ENCODE peak calls at places on chromosomes 16 and 17, in five cellular contexts. P, Y, B, E and J are unnamed samples.

GRCh38 chr16:27463741-27464662 is 62.0 kb downstream of the IL21R start:
- DNase-seq in P (no peak), Y (no peak), B (no peak), E (no peak), J (peak)

GRCh38 chr16:46573008-46573833 is 48.0 kb downstream of the SHCBP1 start:
- DNase-seq in P (no peak), Y (no peak), B (peak), E (no peak), J (peak)

GRCh38 chr17:57420674-57421392 is 164.5 kb downstream of the MSI2 start:
- DNase-seq in P (no peak), Y (no peak), B (no peak), E (no peak), J (no peak)

GRCh38 chr16:79134300-79134699 is 466.2 kb downstream of the MAF start:
- DNase-seq in P (no peak), Y (no peak), B (no peak), E (no peak), J (no peak)

GRCh38 chr17:57097832-57098421 is 12.9 kb downstream of the AKAP1 start:
- DNase-seq in P (peak), Y (no peak), B (no peak), E (no peak), J (no peak)

GRCh38 chr17:75738218-75738802 is 17.1 kb downstream of the ITGB4 start:
- DNase-seq in P (no peak), Y (no peak), B (peak), E (no peak), J (peak)

GRCh38 chr17:3695129-3695722 is 729 bp downstream of the P2RX5 start:
- DNase-seq in P (no peak), Y (no peak), B (peak), E (no peak), J (peak)

GRCh38 chr17:41464682-41465081 is 2.5 kb downstream of the KRT32 start:
- DNase-seq in P (peak), Y (no peak), B (no peak), E (peak), J (no peak)

GRCh38 chr17:385195-385835 is 32.7 kb upstream of the RPH3AL start:
- DNase-seq in P (no peak), Y (no peak), B (peak), E (no peak), J (peak)

GRCh38 chr17:38419508-38419981 is 8.7 kb upstream of the ARHGAP23 start:
- DNase-seq in P (no peak), Y (no peak), B (no peak), E (no peak), J (no peak)

GRCh38 chr17:18958611-18959010 is 6.6 kb downstream of the SLC5A10 start:
- DNase-seq in P (no peak), Y (no peak), B (no peak), E (no peak), J (no peak)

GRCh38 chr17:75060434-75061054 is 13.5 kb downstream of the KCTD2 start:
- DNase-seq in P (no peak), Y (no peak), B (no peak), E (no peak), J (no peak)

GRCh38 chr17:82188001-82188961 is 24.4 kb downstream of the CCDC57 start:
- DNase-seq in P (no peak), Y (no peak), B (no peak), E (no peak), J (no peak)

GRCh38 chr16:1414532-1415265 is at the start of gene UNKL:
- DNase-seq in P (no peak), Y (peak), B (peak), E (peak), J (peak)

GRCh38 chr17:57544834-57545463 is 200.2 kb downstream of the CCDC182 start:
- DNase-seq in P (no peak), Y (no peak), B (no peak), E (no peak), J (no peak)

GRCh38 chr16:67647681-67648080 is 2.7 kb downstream of the CARMIL2 start:
- DNase-seq in P (no peak), Y (no peak), B (peak), E (no peak), J (no peak)

GRCh38 chr17:82294086-82294773 is 20.7 kb upstream of the CSNK1D start:
- DNase-seq in P (no peak), Y (no peak), B (no peak), E (no peak), J (no peak)

GRCh38 chr17:67532326-67532871 is 155.3 kb downstream of the PITPNC1 start:
- DNase-seq in P (no peak), Y (no peak), B (no peak), E (no peak), J (no peak)

GRCh38 chr17:79627766-79628690 is 17.2 kb upstream of the RBFOX3 start:
- DNase-seq in P (no peak), Y (no peak), B (no peak), E (peak), J (no peak)

GRCh38 chr17:181213-182163 is at the start of gene DOC2B:
- DNase-seq in P (no peak), Y (peak), B (no peak), E (no peak), J (peak)

GRCh38 chr17:71447644-71448043 is 673.2 kb upstream of the SOX9 start:
- DNase-seq in P (no peak), Y (no peak), B (no peak), E (no peak), J (no peak)

GRCh38 chr17:34398990-34399389 is 36.0 kb upstream of the CCL1 start:
- DNase-seq in P (no peak), Y (no peak), B (no peak), E (no peak), J (no peak)

GRCh38 chr17:3739422-3740124 is 15.9 kb downstream of the HASPIN start:
- DNase-seq in P (no peak), Y (no peak), B (no peak), E (no peak), J (no peak)

GRCh38 chr17:50911450-50911849 is 45.3 kb upstream of the TOB1 start:
- DNase-seq in P (no peak), Y (no peak), B (no peak), E (no peak), J (no peak)

GRCh38 chr17:50909765-50910661 is 43.9 kb upstream of the TOB1 start:
- DNase-seq in P (no peak), Y (no peak), B (no peak), E (no peak), J (peak)

GRCh38 chr17:50906443-50906842 is 40.3 kb upstream of the TOB1 start:
- DNase-seq in P (no peak), Y (no peak), B (no peak), E (no peak), J (no peak)

GRCh38 chr17:50908140-50908859 is 42.1 kb upstream of the TOB1 start:
- DNase-seq in P (no peak), Y (no peak), B (no peak), E (no peak), J (no peak)

DNA sequence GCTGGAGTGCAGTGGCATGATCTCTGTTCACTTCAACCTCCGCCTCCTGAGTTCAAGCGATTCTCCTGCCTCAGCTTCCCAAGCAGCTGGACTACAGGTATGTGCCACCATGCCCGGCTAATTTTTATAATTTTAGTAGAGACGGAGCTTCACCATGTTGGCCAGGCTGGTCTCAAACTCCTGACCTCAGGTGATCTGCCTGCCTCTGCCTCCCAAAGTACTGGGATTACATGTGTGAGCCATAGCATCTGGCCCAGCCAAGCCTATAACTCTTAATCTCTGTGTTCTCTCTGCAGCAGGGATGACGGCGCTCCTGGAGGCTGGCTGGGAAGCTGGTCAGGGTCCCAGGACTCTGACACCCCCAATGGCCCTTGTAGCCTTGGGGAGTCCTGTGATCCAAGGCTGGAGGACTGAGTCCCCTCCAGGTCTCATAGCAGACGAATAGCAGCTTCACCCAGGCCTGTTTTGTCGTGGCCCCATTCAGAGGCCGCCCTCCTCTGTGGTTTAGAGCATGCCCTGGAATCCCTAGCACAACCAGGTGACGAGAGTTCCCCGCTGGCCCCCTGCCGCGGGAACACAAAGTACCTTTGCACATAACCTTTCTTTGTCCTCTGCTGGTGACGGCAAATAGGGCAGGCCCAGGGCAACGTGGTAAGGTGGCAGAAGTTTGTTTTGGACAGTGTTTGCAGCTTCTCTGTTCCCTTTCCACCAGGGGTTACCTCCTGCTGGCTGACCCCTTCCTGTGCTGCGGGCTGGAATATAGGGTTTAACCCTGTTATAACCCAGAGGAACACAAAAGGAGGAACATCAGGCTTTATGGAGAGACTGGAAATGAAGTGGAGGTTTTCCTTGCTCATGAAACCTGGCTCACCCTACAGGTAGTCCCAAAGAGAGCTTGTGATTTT is 43.0 kb upstream of the TOB1 start:
- DNase-seq in P (no peak), Y (no peak), B (no peak), E (no peak), J (peak)
- TF ChIP-seq CTCF in P (no peak), Y (peak), B (no peak), E (no peak), J (no peak)

DNA sequence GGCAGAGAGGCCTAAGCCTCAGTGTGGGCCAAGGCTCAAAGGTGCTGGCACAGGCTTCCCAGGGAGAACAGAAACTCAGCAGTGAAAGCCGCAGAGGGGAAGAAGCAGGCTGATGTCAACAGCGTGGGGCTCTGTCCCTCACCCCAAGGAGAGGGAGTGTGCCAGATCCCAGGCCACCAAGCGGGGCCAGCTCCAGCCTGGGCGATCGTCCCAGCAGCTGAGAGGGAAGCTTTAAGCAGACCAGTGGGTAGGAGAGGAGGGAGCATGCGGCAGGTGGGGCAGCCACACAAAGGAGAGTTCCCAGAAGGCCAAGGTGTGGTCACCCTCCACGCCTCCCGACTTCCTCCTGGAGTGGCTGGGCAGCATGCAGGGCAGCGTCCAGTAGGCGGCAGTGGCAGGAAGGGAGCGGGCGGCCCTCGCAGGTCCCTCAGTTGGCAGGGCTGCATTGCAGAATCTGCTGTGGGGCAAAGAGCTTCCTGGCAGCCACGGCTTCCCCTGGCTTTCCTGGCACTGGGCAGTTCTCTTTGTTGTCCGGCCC is 6.0 kb downstream of the SYNGR2 start:
- DNase-seq in P (no peak), Y (no peak), B (no peak), E (peak), J (no peak)
- TF ChIP-seq CTCF in P (no peak), Y (no peak), B (no peak), E (no peak), J (no peak)

GRCh38 chr17:50050431-50051032 is 5.4 kb upstream of the ITGA3 start:
- DNase-seq in P (no peak), Y (no peak), B (no peak), E (no peak), J (no peak)
- TF ChIP-seq CTCF in P (no peak), Y (no peak), B (no peak), E (no peak), J (no peak)

GRCh38 chr17:63221941-63222340 is 224.2 kb downstream of the CYB561 start:
- DNase-seq in P (no peak), Y (no peak), B (no peak), E (no peak), J (no peak)

GRCh38 chr17:63223212-63223911 is 222.7 kb downstream of the CYB561 start:
- DNase-seq in P (no peak), Y (no peak), B (no peak), E (no peak), J (no peak)

GRCh38 chr17:63224644-63225043 is 221.5 kb downstream of the CYB561 start:
- DNase-seq in P (no peak), Y (no peak), B (no peak), E (no peak), J (no peak)

GRCh38 chr17:63222655-63223054 is 223.5 kb downstream of the CYB561 start:
- DNase-seq in P (no peak), Y (no peak), B (no peak), E (no peak), J (peak)
- TF ChIP-seq CTCF in P (no peak), Y (no peak), B (no peak), E (no peak), J (no peak)

GRCh38 chr17:44408786-44409185 is 19.3 kb upstream of the ITGA2B start:
- DNase-seq in P (no peak), Y (no peak), B (peak), E (no peak), J (no peak)

GRCh38 chr17:44414394-44415155 is 25.1 kb upstream of the ITGA2B start:
- DNase-seq in P (no peak), Y (no peak), B (no peak), E (no peak), J (no peak)

GRCh38 chr17:44409309-44410028 is 20.0 kb upstream of the ITGA2B start:
- DNase-seq in P (no peak), Y (no peak), B (no peak), E (no peak), J (no peak)
- TF ChIP-seq CTCF in P (no peak), Y (peak), B (no peak), E (no peak), J (peak)

GRCh38 chr16:5619314-5619713 is 521.7 kb upstream of the EEF2KMT start:
- DNase-seq in P (no peak), Y (no peak), B (no peak), E (no peak), J (no peak)

GRCh38 chr16:5616841-5617240 is 519.2 kb upstream of the EEF2KMT start:
- DNase-seq in P (no peak), Y (no peak), B (no peak), E (no peak), J (no peak)

GRCh38 chr16:5621826-5622225 is 524.2 kb upstream of the EEF2KMT start:
- DNase-seq in P (no peak), Y (no peak), B (no peak), E (no peak), J (no peak)

GRCh38 chr16:5615868-5616642 is 518.5 kb upstream of the EEF2KMT start:
- DNase-seq in P (no peak), Y (peak), B (peak), E (no peak), J (peak)
- TF ChIP-seq CTCF in P (peak), Y (peak), B (peak), E (no peak), J (peak)

GRCh38 chr17:2366747-2367494 is 29.6 kb downstream of the SGSM2 start:
- DNase-seq in P (no peak), Y (peak), B (no peak), E (no peak), J (no peak)
- TF ChIP-seq CTCF in P (no peak), Y (peak), B (no peak), E (no peak), J (no peak)

GRCh38 chr17:44793885-44794698 is 35.3 kb downstream of the ADAM11 start:
- DNase-seq in P (no peak), Y (no peak), B (no peak), E (no peak), J (no peak)
- TF ChIP-seq CTCF in P (no peak), Y (no peak), B (no peak), E (no peak), J (no peak)

DNA sequence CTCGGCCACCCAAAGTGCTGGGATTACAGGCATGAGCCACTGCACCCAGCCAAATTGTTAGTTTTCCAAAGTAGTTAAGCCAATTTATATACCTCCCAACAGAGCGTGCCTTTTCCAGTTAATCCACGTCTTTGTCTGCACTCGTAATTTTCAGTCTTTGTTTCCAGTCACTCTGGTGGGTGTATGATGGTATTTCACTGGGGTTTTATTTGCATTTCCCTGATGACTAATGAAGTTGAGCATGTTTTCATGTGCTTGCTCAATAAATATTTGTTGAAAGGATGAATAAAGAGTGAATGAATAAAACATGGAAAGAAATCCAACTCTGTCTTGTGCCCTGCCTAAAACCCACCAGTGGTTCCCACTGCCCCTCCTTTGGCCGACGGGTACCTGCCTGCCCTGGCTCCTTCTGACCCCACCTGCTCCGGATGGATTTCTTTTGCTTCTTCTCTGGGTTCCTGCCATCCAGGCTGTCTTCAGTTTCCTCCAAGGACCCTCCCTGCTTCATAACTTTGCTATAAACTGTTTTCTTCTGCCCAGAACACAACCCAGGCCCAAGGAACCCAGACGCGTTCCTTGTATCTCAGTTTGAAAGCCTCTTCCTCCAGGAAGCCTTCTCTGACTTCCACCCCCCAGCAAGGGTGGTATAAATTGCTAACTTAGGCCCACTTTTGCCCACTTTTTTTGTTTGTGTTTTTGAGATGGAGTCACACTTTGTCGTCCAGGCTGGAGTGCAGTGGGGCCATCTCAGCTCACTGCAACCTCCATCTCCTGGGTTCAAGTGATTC is 3.0 kb upstream of the ABCC1 start:
- DNase-seq in P (peak), Y (no peak), B (no peak), E (no peak), J (no peak)
- TF ChIP-seq CTCF in P (no peak), Y (no peak), B (no peak), E (no peak), J (no peak)